ENCODE peak calls at places on chromosomes 5 and 9, in four cellular contexts. X is breast epithelium, N is A549, V is body of pancreas. R is an unnamed sample.
A peak's percentile ranks its signal among the peaks of the same experiment; 100 is the strongest.

GRCh38 chr5:103207653-103208052 is 50.9 kb upstream of the MACIR start:
- DNase-seq in X (no peak), N (no peak), V (no peak), R (no peak)

GRCh38 chr9:89639367-89639795 is 34.6 kb downstream of the GADD45G start:
- DNase-seq in X (peak; percentile 33), N (no peak), V (peak; percentile 29), R (peak; percentile 88)

GRCh38 chr5:76145945-76146344 is 62.8 kb downstream of the SV2C start:
- DNase-seq in X (no peak), N (peak; percentile 10), V (no peak), R (no peak)

GRCh38 chr5:31853398-31854135 is 214.6 kb downstream of the PDZD2 start:
- DNase-seq in X (peak; percentile 23), N (no peak), V (no peak), R (no peak)

GRCh38 chr5:129384736-129385135 is 75.4 kb upstream of the ADAMTS19 start:
- DNase-seq in X (no peak), N (no peak), V (no peak), R (no peak)

GRCh38 chr5:54215233-54215736 is 95.1 kb downstream of the ARL15 start:
- DNase-seq in X (no peak), N (no peak), V (no peak), R (no peak)

GRCh38 chr9:133226219-133227171 is 17.4 kb upstream of the OBP2B start:
- DNase-seq in X (peak; percentile 11), N (no peak), V (no peak), R (no peak)

GRCh38 chr5:171574374-171574773 is 154.9 kb downstream of the FGF18 start:
- DNase-seq in X (no peak), N (no peak), V (no peak), R (peak; percentile 54)

GRCh38 chr5:65440456-65440855 is 41.3 kb downstream of the ADAMTS6 start:
- DNase-seq in X (no peak), N (no peak), V (no peak), R (no peak)

GRCh38 chr9:5786370-5787127 is 46.4 kb downstream of the ERMP1 start:
- DNase-seq in X (no peak), N (no peak), V (no peak), R (no peak)

GRCh38 chr9:35749515-35750255 is 598 bp downstream of the RGP1 start:
- DNase-seq in X (peak; percentile 50), N (no peak), V (peak; percentile 58), R (no peak)

GRCh38 chr5:150065886-150066285 is 20.5 kb downstream of the CSF1R start:
- DNase-seq in X (no peak), N (no peak), V (no peak), R (no peak)

GRCh38 chr5:81908771-81909170 is 63.1 kb upstream of the ATG10 start:
- DNase-seq in X (no peak), N (no peak), V (no peak), R (no peak)

GRCh38 chr9:27395484-27395921 is 98.6 kb upstream of the EQTN start:
- DNase-seq in X (no peak), N (no peak), V (no peak), R (no peak)

GRCh38 chr5:154370730-154371334 is 75.0 kb upstream of the SAP30L start:
- DNase-seq in X (no peak), N (no peak), V (no peak), R (peak; percentile 18)

GRCh38 chr5:169222934-169223594 is 77.9 kb downstream of the SLIT3 start:
- DNase-seq in X (no peak), N (no peak), V (no peak), R (no peak)

GRCh38 chr5:172958268-172959046 is 767 bp upstream of the RPL26L1 start:
- DNase-seq in X (no peak), N (peak; percentile 66), V (peak; percentile 79), R (peak; percentile 41)

GRCh38 chr9:134814598-134815215 is 65.9 kb upstream of the FCN2 start:
- DNase-seq in X (no peak), N (peak; percentile 23), V (no peak), R (no peak)

GRCh38 chr5:139650689-139651501 is 2.7 kb downstream of the CXXC5 start:
- DNase-seq in X (no peak), N (no peak), V (peak; percentile 89), R (peak; percentile 97)

GRCh38 chr5:139648205-139649081 is at the start of gene CXXC5:
- DNase-seq in X (no peak), N (peak; percentile 71), V (peak; percentile 92), R (peak; percentile 71)

GRCh38 chr5:139647406-139648204 is 544 bp upstream of the CXXC5 start:
- DNase-seq in X (no peak), N (no peak), V (peak; percentile 46), R (no peak)

GRCh38 chr5:139650031-139650688 is 2.0 kb downstream of the CXXC5 start:
- DNase-seq in X (no peak), N (no peak), V (peak; percentile 66), R (no peak)

GRCh38 chr5:139649082-139649991 is 1.2 kb downstream of the CXXC5 start:
- DNase-seq in X (no peak), N (no peak), V (peak; percentile 53), R (peak; percentile 25)
- H3K4me1 ChIP-seq in X (peaks cover 6% of the 10 kb centered on the region), N (peaks cover 62% of the 10 kb centered on the region), V (peaks cover 57% of the 10 kb centered on the region), R (peaks cover 46% of the 10 kb centered on the region)

GRCh38 chr9:113421726-113422125 is 11.2 kb downstream of the C9orf43 start:
- DNase-seq in X (no peak), N (no peak), V (no peak), R (no peak)

GRCh38 chr9:113417370-113417769 is 6.8 kb downstream of the C9orf43 start:
- DNase-seq in X (no peak), N (no peak), V (no peak), R (no peak)

GRCh38 chr9:113410207-113411158 is at the start of the genes C9orf43 and POLE3:
- DNase-seq in X (peak; percentile 93), N (peak; percentile 90), V (peak; percentile 96), R (peak; percentile 91)

DNA sequence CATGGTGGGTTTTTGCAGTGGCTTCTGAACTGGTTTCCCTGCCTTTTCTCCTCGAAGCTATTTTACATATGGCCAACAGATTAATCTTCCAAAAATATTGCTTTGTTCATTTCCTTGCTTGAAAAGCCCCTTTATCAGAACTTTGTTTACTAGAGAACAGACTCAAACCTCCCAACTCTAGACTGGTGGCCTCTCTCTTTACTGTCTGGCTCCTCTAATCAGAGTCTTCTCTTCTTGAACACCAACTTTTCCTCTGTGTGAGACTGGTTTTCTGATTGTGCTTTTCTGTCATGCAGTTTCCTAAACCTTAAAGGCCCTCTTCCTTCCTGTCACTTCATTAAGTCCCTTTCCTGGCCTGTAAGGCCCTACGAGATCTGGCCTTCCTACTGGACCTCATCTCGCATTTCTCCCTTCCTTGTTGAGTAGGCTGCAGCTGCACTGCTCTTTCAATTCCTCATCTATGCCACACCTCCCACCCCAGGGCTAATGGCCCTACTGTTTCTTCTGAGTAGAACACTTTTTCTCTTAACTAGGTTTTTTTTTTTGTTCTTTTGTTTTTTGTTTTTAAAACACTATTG is 5.7 kb downstream of the C9orf43 start:
- DNase-seq in X (no peak), N (no peak), V (no peak), R (no peak)
- TF ChIP-seq POLR2A in X (no peak), N (no peak), V (no peak), R (no peak)

GRCh38 chr9:14189578-14189977 is 124.4 kb downstream of the NFIB start:
- DNase-seq in X (no peak), N (no peak), V (no peak), R (no peak)
- H3K4me1 ChIP-seq in X (no peaks in the 10 kb centered on the region), N (peaks cover 17% of the 10 kb centered on the region), V (peaks cover 20% of the 10 kb centered on the region), R (peaks cover 69% of the 10 kb centered on the region)

DNA sequence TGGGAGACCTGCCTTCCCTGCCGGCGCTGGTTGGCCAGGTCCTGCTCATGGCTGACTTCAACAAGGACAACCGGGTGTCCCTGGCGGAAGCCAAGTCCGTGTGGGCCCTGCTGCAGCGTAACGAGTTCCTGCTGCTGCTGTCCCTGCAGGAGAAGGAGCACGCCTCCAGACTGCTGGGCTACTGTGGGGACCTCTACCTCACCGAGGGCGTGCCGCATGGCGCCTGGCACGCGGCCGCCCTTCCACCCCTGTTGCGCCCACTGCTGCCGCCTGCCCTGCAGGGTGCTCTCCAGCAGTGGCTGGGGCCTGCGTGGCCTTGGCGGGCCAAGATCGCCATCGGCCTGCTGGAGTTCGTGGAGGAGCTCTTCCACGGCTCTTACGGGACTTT is 10.6 kb downstream of the DIPK1B start:
- DNase-seq in X (no peak), N (no peak), V (no peak), R (no peak)
- TF ChIP-seq POLR2A in X (no peak), N (peak; percentile 16), V (no peak), R (no peak)

GRCh38 chr5:138720840-138721239 is 32.4 kb upstream of the CTNNA1 start:
- DNase-seq in X (no peak), N (no peak), V (no peak), R (no peak)
- H3K4me1 ChIP-seq in X (peaks cover 4% of the 10 kb centered on the region), N (peaks cover 9% of the 10 kb centered on the region), V (peaks cover 9% of the 10 kb centered on the region), R (peaks cover 45% of the 10 kb centered on the region)

GRCh38 chr5:139116256-139116655 is 81.9 kb downstream of the SIL1 start:
- DNase-seq in X (no peak), N (no peak), V (no peak), R (no peak)

GRCh38 chr5:139121120-139121519 is 77.0 kb downstream of the SIL1 start:
- DNase-seq in X (no peak), N (no peak), V (no peak), R (no peak)

GRCh38 chr5:139120521-139120920 is 77.6 kb downstream of the SIL1 start:
- DNase-seq in X (no peak), N (no peak), V (no peak), R (no peak)

GRCh38 chr5:139118804-139119203 is 79.4 kb downstream of the SIL1 start:
- DNase-seq in X (no peak), N (no peak), V (no peak), R (no peak)

GRCh38 chr5:139117342-139117884 is 80.8 kb downstream of the SIL1 start:
- DNase-seq in X (no peak), N (no peak), V (no peak), R (no peak)
- TF ChIP-seq POLR2A in X (no peak), N (no peak), V (no peak), R (no peak)

DNA sequence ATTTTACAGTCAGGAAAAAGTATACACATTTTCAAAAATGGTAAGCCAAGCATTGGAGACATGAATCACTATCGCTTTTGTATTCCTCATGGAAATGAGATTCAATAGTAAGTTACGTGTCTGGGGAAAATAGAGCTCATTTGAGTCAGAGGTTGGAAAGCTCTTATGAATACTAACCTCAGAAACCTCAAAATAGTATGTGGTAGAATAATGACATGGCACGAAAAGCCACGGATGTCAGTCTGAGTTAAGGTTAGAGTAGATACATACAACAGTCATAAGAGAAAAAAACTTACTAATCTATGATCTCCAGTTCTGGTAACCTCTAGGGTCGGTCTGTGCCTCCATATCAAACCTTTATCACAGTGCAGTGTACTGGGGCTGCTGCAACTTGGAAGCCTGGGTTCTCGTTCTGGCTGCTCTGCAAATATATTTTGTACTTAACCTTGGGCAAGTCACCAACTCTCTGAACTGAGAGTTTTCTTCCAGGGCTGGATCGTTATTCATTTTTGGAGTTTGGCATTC is 31.7 kb downstream of the MAP1B start:
- DNase-seq in X (no peak), N (no peak), V (peak; percentile 26), R (no peak)
- H3K4me1 ChIP-seq in X (no peaks in the 10 kb centered on the region), N (peaks cover 77% of the 10 kb centered on the region), V (peaks cover 8% of the 10 kb centered on the region), R (peaks cover 4% of the 10 kb centered on the region)

GRCh38 chr5:133902521-133903118 is 65.8 kb downstream of the C5orf15 start:
- DNase-seq in X (no peak), N (no peak), V (no peak), R (no peak)
- TF ChIP-seq POLR2A in X (no peak), N (no peak), V (no peak), R (no peak)

R was measured in gastrocnemius medialis.